ENCODE peak calls at places on chromosomes 5 and 9, in nine cellular contexts. H is RWPE2, I is thoracic aorta, E is prostate gland, A is left ventricle myocardium inferior, T is brain microvascular endothelial cell, X is body of pancreas, Y is stomach, V is psoas muscle. N is an unnamed sample.

GRCh38 chr5:80255752-80256479 is at the start of gene SERINC5:
- DNase-seq in I (no peak), H (peak), A (peak), E (peak), X (peak), Y (peak), T (peak), V (peak), N (peak)

GRCh38 chr5:139140631-139141071 is 57.5 kb downstream of the SIL1 start:
- DNase-seq in V (no peak), Y (no peak), T (no peak), X (no peak), I (no peak), E (no peak), H (no peak), A (no peak), N (no peak)

GRCh38 chr5:127959152-127959764 is 124.3 kb upstream of the SLC12A2 start:
- DNase-seq in T (peak), I (no peak), A (peak), V (peak), X (peak), E (peak), Y (peak), H (peak), N (peak)

GRCh38 chr5:108617467-108618435 is 129.9 kb upstream of the FER start:
- DNase-seq in Y (no peak), A (no peak), T (no peak), X (no peak), V (no peak), H (no peak), E (no peak), I (no peak), N (no peak)

GRCh38 chr5:125604104-125604503 is 819.1 kb upstream of the GRAMD2B start:
- DNase-seq in E (no peak), X (no peak), V (no peak), H (no peak), Y (no peak), A (no peak), T (no peak), I (no peak), N (no peak)

GRCh38 chr5:1769017-1769640 is 30.5 kb downstream of the MRPL36 start:
- DNase-seq in X (no peak), T (no peak), H (peak), I (no peak), A (no peak), E (no peak), V (no peak), Y (no peak), N (no peak)

GRCh38 chr5:134504629-134505300 is 20.7 kb upstream of the JADE2 start:
- DNase-seq in I (no peak), E (no peak), T (no peak), X (no peak), Y (peak), V (no peak), H (peak), A (no peak), N (no peak)

GRCh38 chr5:139389701-139390638 is at the start of gene MZB1:
- DNase-seq in E (no peak), H (no peak), A (no peak), X (no peak), I (no peak), Y (no peak), T (no peak), V (peak), N (no peak)

GRCh38 chr5:1316588-1316902 is 21.7 kb upstream of the TERT start:
- DNase-seq in H (no peak), E (no peak), A (no peak), X (no peak), V (no peak), T (no peak), I (no peak), Y (no peak), N (no peak)

GRCh38 chr9:18623201-18623600 is 149.2 kb downstream of the ADAMTSL1 start:
- DNase-seq in T (no peak), E (no peak), A (no peak), I (no peak), Y (no peak), V (no peak), X (no peak), H (no peak), N (no peak)

GRCh38 chr5:10682801-10683525 is 78.1 kb downstream of the DAP start:
- DNase-seq in T (no peak), H (peak), Y (no peak), I (no peak), X (no peak), E (no peak), V (no peak), A (no peak), N (no peak)

GRCh38 chr9:73037613-73038012 is 84.8 kb upstream of the ALDH1A1 start:
- DNase-seq in A (no peak), T (no peak), E (no peak), V (no peak), I (no peak), Y (no peak), H (no peak), X (no peak), N (no peak)

GRCh38 chr5:82259172-82259800 is 18.9 kb downstream of the RPS23 start:
- DNase-seq in I (no peak), X (no peak), E (no peak), T (peak), H (no peak), Y (no peak), A (no peak), V (no peak), N (no peak)

DNA sequence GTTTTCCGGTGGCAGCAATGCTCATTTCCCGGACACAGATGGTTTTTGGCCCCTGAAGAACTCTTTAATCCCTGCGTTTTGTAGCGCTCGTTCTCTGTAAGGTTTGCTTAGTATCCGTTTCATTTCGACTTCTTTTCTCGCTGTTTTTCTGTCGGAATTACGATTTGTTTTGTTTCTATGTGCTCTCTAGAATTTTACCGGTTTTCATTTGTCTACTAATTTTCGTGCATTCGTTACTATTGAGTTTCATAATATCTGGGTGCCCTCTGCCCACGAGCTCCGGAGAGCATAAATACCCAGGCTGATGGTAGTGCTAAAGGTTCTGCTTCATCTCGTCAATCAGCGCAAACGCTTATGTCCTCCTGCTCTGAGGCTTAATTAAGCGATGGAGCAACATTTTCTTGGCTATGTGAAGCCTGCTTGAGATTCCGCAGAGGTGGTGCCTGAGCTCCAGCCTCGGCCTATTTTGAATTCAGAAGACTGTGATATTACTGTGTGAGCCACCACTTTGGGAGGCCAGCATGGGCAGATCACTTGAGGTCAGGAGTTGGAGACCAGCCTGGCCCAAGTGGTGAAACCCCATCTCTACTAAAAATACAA is 44.9 kb downstream of the ANXA2R start:
- DNase-seq in Y (no peak), I (no peak), A (no peak), E (no peak), X (no peak), T (no peak), H (no peak), V (no peak), N (no peak)
- TF ChIP-seq CTCF in Y (no peak), I (no peak), A (peak), E (no peak), X (no peak), T (no peak), H (peak), V (no peak), N (no peak)

DNA sequence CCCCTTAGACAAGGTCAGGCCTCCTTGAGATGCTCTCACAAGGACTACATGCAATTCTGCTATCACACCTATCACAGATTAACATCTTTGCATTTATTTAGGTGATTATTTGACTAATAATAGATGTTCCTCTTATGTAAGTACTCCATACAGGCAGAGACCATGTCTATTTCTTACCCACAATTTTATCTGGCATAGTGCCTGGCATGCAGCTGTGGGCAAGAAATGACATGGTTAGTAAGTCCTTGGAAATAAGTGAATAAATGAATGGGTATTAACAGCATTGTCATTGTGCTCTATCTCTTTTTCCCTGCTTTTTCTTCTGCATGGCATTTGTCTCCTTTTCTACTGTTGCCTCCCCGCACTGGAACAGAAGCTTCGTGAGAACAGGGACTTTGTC is 49.4 kb downstream of the SLC22A5 start:
- DNase-seq in I (no peak), V (no peak), E (no peak), H (no peak), Y (no peak), A (no peak), X (no peak), T (no peak), N (no peak)
- H3K27ac ChIP-seq in I (peak), V (peak), E (peak), H (peak), Y (peak), A (peak), X (peak), T (no peak), N (no peak)

DNA sequence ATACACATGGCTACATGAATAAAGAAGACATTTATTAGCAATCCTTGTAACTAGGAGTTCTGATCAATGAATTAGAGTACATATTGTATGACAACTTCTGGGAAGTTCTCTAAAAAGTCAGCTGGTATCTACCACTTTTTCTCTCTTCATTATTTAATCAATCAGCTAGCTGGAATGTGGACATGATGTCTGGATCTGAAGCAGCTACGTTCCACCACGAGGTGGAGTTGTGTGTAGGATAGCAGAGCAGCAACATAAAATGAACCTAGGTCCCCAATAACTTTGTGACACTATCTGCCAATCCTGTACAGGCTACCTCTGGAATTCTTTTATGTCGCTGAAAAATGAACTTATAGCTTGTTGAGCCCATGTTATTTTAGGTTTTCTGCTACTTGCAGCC is 32.9 kb upstream of the ENTREP1 start:
- DNase-seq in T (no peak), H (no peak), V (no peak), I (no peak), Y (no peak), E (no peak), A (no peak), X (no peak), N (no peak)
- TF ChIP-seq CTCF in T (no peak), H (no peak), V (no peak), I (no peak), Y (no peak), E (no peak), A (no peak), X (no peak), N (no peak)

GRCh38 chr5:57834829-57835554 is 352.4 kb upstream of the ACTBL2 start:
- DNase-seq in H (peak), Y (no peak), T (peak), V (no peak), A (no peak), X (peak), E (peak), I (no peak), N (no peak)

GRCh38 chr5:57836331-57836730 is 353.7 kb upstream of the ACTBL2 start:
- DNase-seq in Y (no peak), V (no peak), H (no peak), I (no peak), E (no peak), A (no peak), X (no peak), T (no peak), N (no peak)

GRCh38 chr5:57839025-57839424 is 356.4 kb upstream of the ACTBL2 start:
- DNase-seq in V (no peak), E (no peak), I (no peak), H (no peak), Y (no peak), X (no peak), A (no peak), T (no peak), N (no peak)

GRCh38 chr5:57839447-57839846 is 356.8 kb upstream of the ACTBL2 start:
- DNase-seq in X (no peak), E (no peak), T (no peak), V (no peak), I (no peak), H (no peak), Y (no peak), A (no peak), N (no peak)

GRCh38 chr5:57836921-57837320 is 354.3 kb upstream of the ACTBL2 start:
- DNase-seq in H (no peak), Y (no peak), E (no peak), A (no peak), I (no peak), T (no peak), V (no peak), X (no peak), N (no peak)
- H3K27ac ChIP-seq in H (peak), Y (no peak), E (no peak), A (no peak), I (no peak), T (peak), V (no peak), X (peak), N (no peak)

GRCh38 chr5:175873090-175873454 is 1.7 kb downstream of the CPLX2 start:
- DNase-seq in X (peak), A (no peak), I (no peak), E (no peak), V (no peak), H (no peak), Y (no peak), T (no peak), N (no peak)
- TF ChIP-seq CTCF in X (no peak), A (no peak), I (no peak), E (no peak), V (no peak), H (peak), Y (no peak), T (peak), N (no peak)